ENCODE peak calls at places on chromosomes 2 and 18, in nine cellular contexts. J is tibial nerve, S is transverse colon, K is suprapubic skin, T is A549, A is HepG2, H is ovary, I is H1, P is GM12878. O is an unnamed sample.

GRCh38 chr18:63762518-63762917 is 12.7 kb upstream of the SERPINB7 start:
- DNase-seq in T (no peak), A (no peak), I (no peak), S (no peak), H (no peak), P (no peak), J (no peak), K (no peak), O (no peak)

GRCh38 chr2:122300758-122301157 is 545.3 kb downstream of the TSN start:
- DNase-seq in T (no peak), K (no peak), S (no peak), J (no peak), A (no peak), I (no peak), H (no peak), P (no peak), O (no peak)

GRCh38 chr2:151326532-151326931 is 30.9 kb upstream of the TNFAIP6 start:
- DNase-seq in H (no peak), K (no peak), S (no peak), T (no peak), P (no peak), A (no peak), I (no peak), J (no peak), O (no peak)

GRCh38 chr2:85628658-85629057 is 12.7 kb downstream of the USP39 start:
- DNase-seq in S (no peak), K (no peak), T (no peak), A (no peak), H (no peak), J (no peak), P (no peak), I (no peak), O (no peak)

GRCh38 chr2:52931660-52932059 is 835.9 kb upstream of the CHAC2 start:
- DNase-seq in P (no peak), I (no peak), H (no peak), A (no peak), S (no peak), J (no peak), T (no peak), K (no peak), O (no peak)

GRCh38 chr2:216653931-216654365 is 20.7 kb downstream of the IGFBP2 start:
- DNase-seq in K (no peak), A (peak; percentile 59), S (no peak), P (no peak), H (no peak), J (no peak), I (no peak), T (no peak), O (no peak)

GRCh38 chr2:220904015-220904414 is 668.1 kb downstream of the EPHA4 start:
- DNase-seq in P (no peak), K (no peak), J (no peak), H (no peak), I (no peak), S (no peak), A (no peak), T (no peak), O (no peak)

GRCh38 chr2:151465771-151466170 is 56.1 kb downstream of the RIF1 start:
- DNase-seq in J (no peak), P (no peak), I (no peak), S (no peak), H (no peak), T (no peak), A (no peak), K (no peak), O (no peak)

GRCh38 chr2:86301711-86302202 is 35.7 kb downstream of the REEP1 start:
- DNase-seq in J (no peak), T (no peak), I (no peak), A (no peak), P (no peak), S (no peak), K (peak; percentile 55), H (no peak), O (no peak)

GRCh38 chr2:37786153-37786809 is 114.8 kb upstream of the CDC42EP3 start:
- DNase-seq in A (no peak), H (no peak), K (no peak), I (no peak), S (no peak), P (no peak), J (no peak), T (no peak), O (peak; percentile 80)

GRCh38 chr2:66122491-66122890 is 312.4 kb upstream of the MEIS1 start:
- DNase-seq in P (no peak), A (no peak), T (no peak), I (no peak), K (no peak), H (no peak), J (no peak), S (no peak), O (no peak)

GRCh38 chr2:73104933-73105332 is 7.8 kb downstream of the RAB11FIP5 start:
- DNase-seq in T (no peak), P (no peak), H (no peak), S (no peak), A (no peak), J (no peak), I (no peak), K (no peak), O (no peak)

GRCh38 chr2:203997481-203997880 is 60.9 kb downstream of the ICOS start:
- DNase-seq in J (no peak), K (no peak), A (no peak), H (no peak), T (no peak), S (no peak), P (no peak), I (no peak), O (no peak)

GRCh38 chr2:162063281-162063680 is 10.7 kb downstream of the DPP4 start:
- DNase-seq in T (no peak), H (no peak), K (no peak), I (no peak), A (no peak), P (no peak), S (no peak), J (no peak), O (peak; percentile 26)

GRCh38 chr18:27847412-27847811 is 329.5 kb downstream of the CDH2 start:
- DNase-seq in I (no peak), P (no peak), K (no peak), T (no peak), A (no peak), J (no peak), H (no peak), S (no peak), O (no peak)

GRCh38 chr2:218816561-218817011 is 15.0 kb downstream of the PRKAG3 start:
- DNase-seq in J (no peak), I (no peak), T (no peak), S (no peak), H (no peak), A (no peak), P (no peak), K (no peak), O (peak; percentile 72)

GRCh38 chr18:25329783-25330182 is 22.2 kb downstream of the ZNF521 start:
- DNase-seq in S (no peak), P (no peak), I (no peak), A (no peak), K (no peak), T (no peak), H (no peak), J (no peak), O (no peak)
- TF ChIP-seq EP300 in S (no peak), P (no peak), I (no peak), A (no peak), K (no peak), T (no peak), H (no peak), J (no peak), O (no peak)

DNA sequence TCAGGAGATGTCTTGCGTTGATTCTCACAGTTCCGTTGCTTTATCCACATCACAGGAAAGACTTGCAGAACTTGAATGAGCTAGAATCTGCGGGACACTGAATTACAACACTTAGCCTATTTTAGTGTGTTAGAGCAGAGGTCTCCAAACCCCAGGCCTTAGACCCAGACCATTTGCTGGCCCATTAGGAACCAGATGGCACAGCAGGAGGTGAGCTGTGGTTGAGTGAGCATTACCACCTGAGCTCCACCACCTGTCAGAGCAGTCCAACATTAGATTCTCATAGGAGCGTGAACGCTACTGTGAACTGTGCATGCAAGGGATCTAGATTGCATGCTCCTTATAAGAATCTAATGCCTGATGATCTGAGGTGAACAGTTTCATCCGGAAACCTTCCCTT is 3.8 kb downstream of the MRPL30 start:
- DNase-seq in P (no peak), J (no peak), T (no peak), K (no peak), I (no peak), H (no peak), A (no peak), S (no peak), O (no peak)
- TF ChIP-seq POLR2A in P (no peak), J (no peak), T (no peak), K (no peak), I (no peak), H (no peak), A (no peak), S (no peak), O (no peak)

GRCh38 chr2:1154710-1155594 is 204.3 kb downstream of the SNTG2 start:
- DNase-seq in A (no peak), H (no peak), S (no peak), P (no peak), T (no peak), I (no peak), K (no peak), J (no peak), O (peak; percentile 81)
- H3K27ac ChIP-seq in A (no peak overlapping the region), H (no peak overlapping the region), S (no peak overlapping the region), P (no peak overlapping the region), T (no peak overlapping the region), I (no peak overlapping the region), K (no peak overlapping the region), J (no peak overlapping the region), O (no peak overlapping the region)

GRCh38 chr2:133142087-133142486 is 426.2 kb downstream of the NCKAP5 start:
- DNase-seq in I (no peak), P (no peak), K (no peak), S (no peak), J (no peak), A (no peak), H (no peak), T (no peak), O (no peak)
- TF ChIP-seq EP300 in I (no peak), P (no peak), K (no peak), S (no peak), J (no peak), A (no peak), H (no peak), T (no peak), O (no peak)